ENCODE peak calls at places on chromosome 22, in nine cellular contexts. Z, E, R, H, P, M, B, A and N are unnamed samples.

GRCh38 chr22:23705358-23705757 is 14.5 kb downstream of the RGL4 start:
- DNase-seq in Z (no peak), A (no peak), H (no peak), B (no peak), P (no peak), M (no peak), E (no peak), R (no peak), N (no peak)

GRCh38 chr22:49272546-49273125 is 555.0 kb downstream of the BRD1 start:
- DNase-seq in Z (no peak), A (no peak), H (no peak), R (no peak), E (no peak), P (no peak), B (no peak), M (no peak), N (no peak)

GRCh38 chr22:20580179-20580578 is 72.8 kb downstream of the MED15 start:
- DNase-seq in E (no peak), R (no peak), H (no peak), M (no peak), Z (no peak), A (no peak), P (no peak), B (no peak), N (no peak)

GRCh38 chr22:40009953-40010751 is 15.4 kb downstream of the FAM83F start:
- DNase-seq in H (peak; percentile 44), B (no peak), Z (no peak), P (no peak), A (no peak), M (peak; percentile 39), E (no peak), R (no peak), N (no peak)

GRCh38 chr22:23536821-23537345 is 43.2 kb downstream of the IGLL1 start:
- DNase-seq in R (no peak), M (no peak), Z (no peak), A (no peak), B (no peak), H (no peak), E (no peak), P (no peak), N (peak; percentile 17)

GRCh38 chr22:38212442-38212841 is 10.6 kb downstream of the MAFF start:
- DNase-seq in M (no peak), H (no peak), R (no peak), B (no peak), A (no peak), Z (no peak), P (no peak), E (no peak), N (no peak)

GRCh38 chr22:44449061-44449682 is 48.9 kb downstream of the RTL6 start:
- DNase-seq in Z (no peak), P (no peak), B (no peak), R (no peak), M (no peak), H (no peak), A (no peak), E (no peak), N (no peak)

GRCh38 chr22:44604455-44604854 is 97.5 kb upstream of the PRR5 start:
- DNase-seq in B (no peak), H (no peak), E (no peak), P (no peak), Z (no peak), R (no peak), M (no peak), A (no peak), N (no peak)

GRCh38 chr22:19855504-19856409 is 1.1 kb upstream of the GNB1L start:
- DNase-seq in R (no peak), P (no peak), A (no peak), E (no peak), B (peak; percentile 65), Z (peak; percentile 72), H (peak; percentile 49), M (peak; percentile 22), N (peak; percentile 62)

GRCh38 chr22:41411021-41411851 is 29.5 kb downstream of the TEF start:
- DNase-seq in E (no peak), H (no peak), B (no peak), A (no peak), Z (no peak), M (no peak), P (no peak), R (no peak), N (no peak)

GRCh38 chr22:47202819-47203553 is 440.5 kb downstream of the TBC1D22A start:
- DNase-seq in R (no peak), E (no peak), H (no peak), Z (peak; percentile 12), A (no peak), P (no peak), B (no peak), M (no peak), N (no peak)

GRCh38 chr22:38698407-38699094 is 2.2 kb downstream of the JOSD1 start:
- DNase-seq in P (no peak), H (no peak), Z (no peak), R (no peak), B (no peak), M (no peak), A (no peak), E (no peak), N (no peak)

GRCh38 chr22:46591890-46592289 is 28.3 kb upstream of the GRAMD4 start:
- DNase-seq in H (no peak), R (no peak), M (no peak), Z (no peak), E (no peak), P (no peak), A (no peak), B (no peak), N (no peak)

GRCh38 chr22:38129856-38130255 is 19.4 kb upstream of the BAIAP2L2 start:
- DNase-seq in M (no peak), R (no peak), B (no peak), A (no peak), E (no peak), P (no peak), Z (no peak), H (no peak), N (no peak)

GRCh38 chr22:39514373-39514973 is 5.9 kb upstream of the ATF4 start:
- DNase-seq in A (no peak), B (no peak), P (peak; percentile 25), E (no peak), M (peak; percentile 60), R (no peak), H (peak; percentile 33), Z (no peak), N (no peak)

GRCh38 chr22:40300884-40301672 is 45.2 kb upstream of the ADSL start:
- DNase-seq in H (no peak), P (no peak), B (no peak), E (no peak), M (no peak), Z (peak; percentile 60), A (no peak), R (no peak), N (no peak)

GRCh38 chr22:44389926-44390925 is 77.5 kb upstream of the SHISAL1 start:
- DNase-seq in B (no peak), R (no peak), M (no peak), Z (no peak), H (no peak), A (no peak), E (no peak), P (no peak), N (no peak)

GRCh38 chr22:32144875-32145274 is 14.2 kb downstream of the C22orf42 start:
- DNase-seq in R (no peak), M (no peak), E (no peak), P (no peak), H (peak; percentile 12), A (no peak), B (no peak), Z (no peak), N (no peak)

GRCh38 chr22:33969052-33969451 is 48.8 kb upstream of the LARGE1 start:
- DNase-seq in Z (no peak), H (no peak), E (no peak), R (no peak), P (no peak), B (no peak), A (no peak), M (no peak), N (no peak)

GRCh38 chr22:23401910-23402274 is 178.2 kb downstream of the IGLL1 start:
- DNase-seq in P (no peak), H (no peak), B (no peak), E (no peak), A (no peak), Z (no peak), R (no peak), M (no peak), N (no peak)

GRCh38 chr22:43152355-43153071 is 1.2 kb downstream of the TSPO start:
- DNase-seq in H (peak; percentile 62), M (peak; percentile 76), A (no peak), B (no peak), E (no peak), R (peak; percentile 24), Z (peak; percentile 60), P (no peak), N (peak; percentile 65)

GRCh38 chr22:17161991-17162390 is 2.9 kb upstream of the HDHD5 start:
- DNase-seq in Z (no peak), H (no peak), E (no peak), B (no peak), M (no peak), P (no peak), A (no peak), R (no peak), N (no peak)

GRCh38 chr22:45296628-45297297 is 12.0 kb downstream of the UPK3A start:
- DNase-seq in E (no peak), M (no peak), Z (no peak), P (no peak), A (no peak), B (no peak), H (peak; percentile 66), R (no peak), N (no peak)

GRCh38 chr22:36331306-36331911 is 56.4 kb downstream of the MYH9 start:
- DNase-seq in H (peak; percentile 79), A (peak; percentile 76), B (peak; percentile 58), R (peak; percentile 54), E (no peak), P (no peak), M (peak; percentile 84), Z (peak; percentile 87), N (peak; percentile 96)

GRCh38 chr22:35742342-35743100 is 24.8 kb downstream of the APOL5 start:
- DNase-seq in M (no peak), E (no peak), Z (no peak), A (peak; percentile 28), R (no peak), H (no peak), P (no peak), B (no peak), N (no peak)

GRCh38 chr22:41401781-41402648 is 20.3 kb downstream of the TEF start:
- DNase-seq in R (no peak), E (no peak), P (peak; percentile 32), A (peak; percentile 62), M (peak; percentile 90), H (no peak), Z (no peak), B (no peak), N (no peak)

GRCh38 chr22:46774456-46775363 is 12.3 kb downstream of the TBC1D22A start:
- DNase-seq in P (no peak), H (peak; percentile 34), M (no peak), A (no peak), B (no peak), R (no peak), E (no peak), Z (no peak), N (no peak)

GRCh38 chr22:19062909-19063308 is 59.3 kb downstream of the DGCR2 start:
- DNase-seq in P (no peak), H (no peak), B (no peak), R (no peak), Z (no peak), M (no peak), A (no peak), E (no peak), N (no peak)

GRCh38 chr22:49554296-49554625 is 273.4 kb downstream of the BRD1 start:
- DNase-seq in A (no peak), P (no peak), Z (no peak), B (no peak), H (no peak), M (no peak), E (no peak), R (no peak), N (no peak)

GRCh38 chr22:24969588-24970301 is 17.2 kb downstream of the KIAA1671 start:
- DNase-seq in H (no peak), E (no peak), Z (no peak), P (no peak), B (no peak), A (no peak), R (no peak), M (peak; percentile 51), N (peak; percentile 72)

GRCh38 chr22:31695423-31695822 is 33.4 kb upstream of the PISD start:
- DNase-seq in R (no peak), M (no peak), P (no peak), H (no peak), Z (no peak), B (no peak), A (no peak), E (no peak), N (no peak)